ENCODE peak calls at places on chromosome 15, in six cellular contexts. One of them, this sample, is unnamed.

GRCh38 chr15:78334845-78335244 is 5.3 kb upstream of the CRABP1 start:
- DNase-seq in endothelial cell of umbilical vein: no peak
- DNase-seq in hepatocyte: no peak
- DNase-seq in ovary: no peak
- DNase-seq in NT2/D1: no peak
- DNase-seq in PC-9: no peak
- DNase-seq in this sample: no peak

GRCh38 chr15:76057332-76058000 is 2.3 kb upstream of the TMEM266 start:
- DNase-seq in endothelial cell of umbilical vein: peak; percentile 49
- DNase-seq in hepatocyte: peak; percentile 68
- DNase-seq in ovary: no peak
- DNase-seq in NT2/D1: peak; percentile 32
- DNase-seq in PC-9: peak; percentile 15
- DNase-seq in this sample: no peak

GRCh38 chr15:43316969-43317346 is 13.4 kb downstream of the LCMT2 start:
- DNase-seq in endothelial cell of umbilical vein: no peak
- DNase-seq in hepatocyte: no peak
- DNase-seq in ovary: no peak
- DNase-seq in NT2/D1: no peak
- DNase-seq in PC-9: no peak
- DNase-seq in this sample: no peak

GRCh38 chr15:40234783-40235182 is 4.1 kb upstream of the PAK6 start:
- DNase-seq in endothelial cell of umbilical vein: no peak
- DNase-seq in hepatocyte: peak; percentile 1
- DNase-seq in ovary: no peak
- DNase-seq in NT2/D1: no peak
- DNase-seq in PC-9: no peak
- DNase-seq in this sample: no peak

GRCh38 chr15:99174989-99175388 is 70.1 kb downstream of the SYNM start:
- DNase-seq in endothelial cell of umbilical vein: no peak
- DNase-seq in hepatocyte: no peak
- DNase-seq in ovary: no peak
- DNase-seq in NT2/D1: no peak
- DNase-seq in PC-9: no peak
- DNase-seq in this sample: no peak

GRCh38 chr15:33908396-33908795 is 59.9 kb upstream of the CHRM5 start:
- DNase-seq in endothelial cell of umbilical vein: peak; percentile 18
- DNase-seq in hepatocyte: no peak
- DNase-seq in ovary: no peak
- DNase-seq in NT2/D1: no peak
- DNase-seq in PC-9: no peak
- DNase-seq in this sample: no peak

GRCh38 chr15:101424984-101425383 is 64.5 kb downstream of the PCSK6 start:
- DNase-seq in endothelial cell of umbilical vein: no peak
- DNase-seq in hepatocyte: no peak
- DNase-seq in ovary: no peak
- DNase-seq in NT2/D1: no peak
- DNase-seq in PC-9: no peak
- DNase-seq in this sample: no peak

GRCh38 chr15:67547836-67548531 is 5.5 kb downstream of the MAP2K5 start:
- DNase-seq in endothelial cell of umbilical vein: no peak
- DNase-seq in hepatocyte: no peak
- DNase-seq in ovary: no peak
- DNase-seq in NT2/D1: no peak
- DNase-seq in PC-9: no peak
- DNase-seq in this sample: no peak

GRCh38 chr15:52658955-52659354 is 20.2 kb downstream of the ATOSA start:
- DNase-seq in endothelial cell of umbilical vein: no peak
- DNase-seq in hepatocyte: no peak
- DNase-seq in ovary: no peak
- DNase-seq in NT2/D1: no peak
- DNase-seq in PC-9: no peak
- DNase-seq in this sample: no peak

GRCh38 chr15:52661909-52662308 is 17.3 kb downstream of the ATOSA start:
- DNase-seq in endothelial cell of umbilical vein: no peak
- DNase-seq in hepatocyte: no peak
- DNase-seq in ovary: no peak
- DNase-seq in NT2/D1: no peak
- DNase-seq in PC-9: no peak
- DNase-seq in this sample: no peak

GRCh38 chr15:52657338-52657737 is 21.9 kb downstream of the ATOSA start:
- DNase-seq in endothelial cell of umbilical vein: peak; percentile 46
- DNase-seq in hepatocyte: no peak
- DNase-seq in ovary: no peak
- DNase-seq in NT2/D1: no peak
- DNase-seq in PC-9: no peak
- DNase-seq in this sample: no peak

GRCh38 chr15:52663895-52664294 is 15.3 kb downstream of the ATOSA start:
- DNase-seq in endothelial cell of umbilical vein: no peak
- DNase-seq in hepatocyte: no peak
- DNase-seq in ovary: no peak
- DNase-seq in NT2/D1: no peak
- DNase-seq in PC-9: no peak
- DNase-seq in this sample: no peak

DNA sequence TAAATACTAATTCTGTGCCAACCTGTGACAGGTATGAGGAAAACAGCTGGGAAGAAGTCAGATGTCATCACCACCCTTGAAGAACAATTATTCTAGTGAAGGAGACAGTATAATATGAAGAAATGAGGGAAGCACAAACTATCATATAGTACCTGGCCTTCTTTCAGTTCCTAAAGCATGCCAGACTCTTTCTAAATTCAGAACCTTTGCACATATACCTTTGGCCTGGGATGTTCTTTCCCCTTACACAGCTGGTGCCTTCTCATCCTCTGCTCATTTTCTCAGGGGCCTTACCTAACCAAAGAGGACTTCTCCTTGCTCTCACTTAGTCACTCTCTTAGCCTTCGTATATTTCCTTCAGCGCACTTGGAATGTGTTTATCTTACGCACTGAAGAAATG is 19.0 kb downstream of the ATOSA start:
- DNase-seq in endothelial cell of umbilical vein: no peak
- DNase-seq in hepatocyte: no peak
- DNase-seq in ovary: no peak
- DNase-seq in NT2/D1: no peak
- DNase-seq in PC-9: no peak
- DNase-seq in this sample: no peak
- H3K4me3 ChIP-seq in endothelial cell of umbilical vein: no peak overlapping the region
- H3K4me3 ChIP-seq in hepatocyte: no peak overlapping the region
- H3K4me3 ChIP-seq in ovary: no peak overlapping the region
- H3K4me3 ChIP-seq in NT2/D1: no peak overlapping the region
- H3K4me3 ChIP-seq in PC-9: no peak overlapping the region
- H3K4me3 ChIP-seq in this sample: no peak overlapping the region

DNA sequence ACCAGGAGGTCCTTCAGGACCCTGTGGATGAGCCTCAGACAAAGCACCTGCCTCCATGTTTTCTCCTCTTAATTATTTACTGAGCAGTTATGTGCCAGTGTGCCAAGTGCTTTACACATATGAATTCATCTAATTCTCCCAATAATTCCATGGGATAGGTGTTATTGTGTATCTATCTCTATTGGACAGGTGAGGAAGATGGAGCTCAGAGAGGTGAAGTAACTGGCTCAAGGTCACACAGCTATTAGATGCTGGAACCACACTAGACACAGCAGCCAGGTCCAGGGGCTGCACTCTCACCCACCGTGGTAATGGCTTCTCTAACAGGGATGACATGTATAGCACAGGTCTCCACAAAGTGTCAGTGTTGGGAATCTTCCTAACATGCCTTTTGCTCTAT is 70.2 kb downstream of the TLE3 start:
- DNase-seq in endothelial cell of umbilical vein: no peak
- DNase-seq in hepatocyte: no peak
- DNase-seq in ovary: no peak
- DNase-seq in NT2/D1: no peak
- DNase-seq in PC-9: no peak
- DNase-seq in this sample: peak; percentile 1
- H3K36me3 ChIP-seq in endothelial cell of umbilical vein: no peaks in the 10 kb centered on the region
- H3K36me3 ChIP-seq in hepatocyte: no peaks in the 10 kb centered on the region
- H3K36me3 ChIP-seq in ovary: no peaks in the 10 kb centered on the region
- H3K36me3 ChIP-seq in NT2/D1: no peaks in the 10 kb centered on the region
- H3K36me3 ChIP-seq in PC-9: no peaks in the 10 kb centered on the region
- H3K36me3 ChIP-seq in this sample: no peaks in the 10 kb centered on the region

DNA sequence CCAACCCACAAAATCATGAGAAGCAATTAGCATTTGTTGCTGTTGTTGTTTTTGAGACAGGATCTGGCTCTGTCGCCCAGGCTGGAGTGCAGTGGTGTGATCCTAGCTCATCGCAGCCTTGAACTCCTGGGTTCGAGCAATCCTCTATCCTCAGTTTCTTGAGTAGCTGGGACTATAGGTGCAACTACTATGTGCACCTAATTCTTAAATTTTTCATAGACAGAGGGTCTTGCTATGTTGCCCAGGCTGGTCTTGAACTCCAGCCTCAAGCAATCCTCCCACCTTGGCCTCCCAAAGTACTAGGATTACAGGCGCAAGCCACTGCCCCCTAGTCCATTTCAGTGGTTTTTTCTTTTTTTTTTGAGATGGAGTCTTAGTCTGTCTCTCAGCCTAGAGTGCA is 18.3 kb downstream of the PARP16 start:
- DNase-seq in endothelial cell of umbilical vein: no peak
- DNase-seq in hepatocyte: no peak
- DNase-seq in ovary: no peak
- DNase-seq in NT2/D1: no peak
- DNase-seq in PC-9: no peak
- DNase-seq in this sample: no peak
- H3K4me1 ChIP-seq in endothelial cell of umbilical vein: no peaks in the 10 kb centered on the region
- H3K4me1 ChIP-seq in hepatocyte: peaks cover 4% of the 10 kb centered on the region
- H3K4me1 ChIP-seq in ovary: no peaks in the 10 kb centered on the region
- H3K4me1 ChIP-seq in NT2/D1: peaks cover 8% of the 10 kb centered on the region
- H3K4me1 ChIP-seq in PC-9: no peaks in the 10 kb centered on the region
- H3K4me1 ChIP-seq in this sample: peaks cover 5% of the 10 kb centered on the region

DNA sequence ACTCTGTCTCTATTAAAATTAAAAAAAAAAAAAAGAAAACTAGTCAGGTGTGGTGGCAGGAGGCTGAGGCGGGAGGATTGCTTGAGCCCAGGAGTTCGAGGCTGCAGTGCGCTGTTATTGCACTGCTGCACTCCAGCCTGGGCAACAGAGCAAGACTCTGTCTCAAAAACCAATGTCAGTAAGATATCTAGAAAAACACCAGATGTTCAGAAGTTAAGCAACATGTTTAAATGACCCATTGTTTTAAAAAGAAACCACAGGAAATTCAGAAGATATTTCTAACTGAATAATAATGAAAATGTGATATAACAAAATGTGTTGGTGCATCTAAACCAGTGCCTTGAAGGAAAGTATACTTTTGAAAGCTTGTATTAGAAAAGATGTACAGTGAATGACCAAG is 203.4 kb upstream of the CGNL1 start:
- DNase-seq in endothelial cell of umbilical vein: peak; percentile 50
- DNase-seq in hepatocyte: no peak
- DNase-seq in ovary: no peak
- DNase-seq in NT2/D1: no peak
- DNase-seq in PC-9: no peak
- DNase-seq in this sample: no peak
- H3K4me3 ChIP-seq in endothelial cell of umbilical vein: no peak overlapping the region
- H3K4me3 ChIP-seq in hepatocyte: no peak overlapping the region
- H3K4me3 ChIP-seq in ovary: no peak overlapping the region
- H3K4me3 ChIP-seq in NT2/D1: no peak overlapping the region
- H3K4me3 ChIP-seq in PC-9: no peak overlapping the region
- H3K4me3 ChIP-seq in this sample: no peak overlapping the region

This sample was measured in lower lobe of right lung.